ENCODE peak calls at places on chromosomes 7 and 10, in ten cellular contexts. Q is fibroblast of pulmonary artery; C is tibial nerve; W is heart right ventricle; S is body of pancreas; N is CD8-positive, alpha-beta T cell; Y is IMR-90; E is transverse colon; I is kidney; V is AG09309. T is an unnamed sample.

GRCh38 chr7:98930921-98931320 is 52.6 kb downstream of the TRRAP start:
- DNase-seq in Q (peak), I (no peak), W (no peak), N (peak), C (no peak), E (no peak), S (no peak), V (no peak), Y (peak), T (peak)

GRCh38 chr10:32377458-32378370 is 30.8 kb upstream of the EPC1 start:
- DNase-seq in S (peak), W (no peak), Y (peak), I (no peak), Q (peak), N (no peak), V (no peak), E (peak), C (no peak), T (peak)

GRCh38 chr7:79820387-79820786 is 314.2 kb upstream of the GNAI1 start:
- DNase-seq in C (peak), N (no peak), E (peak), W (peak), S (peak), Y (peak), Q (peak), V (no peak), I (peak), T (no peak)

GRCh38 chr7:49403844-49404243 is 369.6 kb upstream of the VWC2 start:
- DNase-seq in Y (no peak), S (no peak), I (no peak), E (no peak), W (no peak), Q (no peak), N (no peak), C (no peak), V (no peak), T (no peak)

GRCh38 chr7:121342631-121343030 is 13.8 kb downstream of the WNT16 start:
- DNase-seq in E (no peak), Q (no peak), I (no peak), S (no peak), C (no peak), W (no peak), Y (no peak), V (no peak), N (no peak), T (no peak)

GRCh38 chr10:12643279-12643678 is 293.9 kb downstream of the CAMK1D start:
- DNase-seq in V (no peak), C (no peak), E (no peak), S (no peak), Y (no peak), Q (no peak), N (no peak), W (no peak), I (no peak), T (no peak)

GRCh38 chr10:68756766-68757165 is 35.7 kb downstream of the CCAR1 start:
- DNase-seq in E (no peak), V (no peak), I (no peak), Q (no peak), N (no peak), W (no peak), S (no peak), Y (no peak), C (no peak), T (no peak)

GRCh38 chr7:37916017-37916672 is 472 bp downstream of the SFRP4 start:
- DNase-seq in Y (no peak), I (peak), N (no peak), C (peak), V (no peak), S (peak), E (peak), Q (no peak), W (no peak), T (no peak)

GRCh38 chr10:117894339-117894738 is 152.4 kb downstream of the RAB11FIP2 start:
- DNase-seq in S (no peak), Q (no peak), N (no peak), V (no peak), Y (no peak), I (no peak), C (no peak), W (no peak), E (no peak), T (no peak)

GRCh38 chr10:1151071-1152033 is 95.2 kb downstream of the WDR37 start:
- DNase-seq in V (no peak), C (no peak), Y (peak), Q (no peak), W (no peak), N (no peak), S (no peak), I (no peak), E (no peak), T (no peak)

GRCh38 chr10:4283841-4284610 is 499.0 kb upstream of the KLF6 start:
- DNase-seq in N (no peak), S (peak), C (peak), E (peak), W (peak), Y (peak), V (peak), Q (peak), I (peak), T (no peak)

GRCh38 chr7:159025161-159025779 is 119.4 kb downstream of the VIPR2 start:
- DNase-seq in Q (no peak), C (no peak), Y (no peak), N (no peak), W (no peak), E (peak), I (no peak), S (no peak), V (no peak), T (no peak)

GRCh38 chr7:149007615-149008014 is 20.7 kb downstream of the PDIA4 start:
- DNase-seq in S (no peak), C (no peak), N (no peak), W (no peak), E (no peak), Y (no peak), I (no peak), V (no peak), Q (no peak), T (no peak)

GRCh38 chr7:117771756-117772155 is 101.5 kb downstream of the CTTNBP2 start:
- DNase-seq in C (no peak), I (no peak), W (no peak), V (no peak), E (no peak), N (no peak), Y (no peak), S (peak), Q (no peak), T (no peak)

GRCh38 chr7:20198295-20198694 is 18.9 kb downstream of the MACC1 start:
- DNase-seq in V (no peak), W (no peak), Y (no peak), C (no peak), I (no peak), N (no peak), Q (no peak), S (no peak), E (no peak), T (no peak)

GRCh38 chr7:78473011-78473410 is 674.4 kb downstream of the PHTF2 start:
- DNase-seq in C (no peak), S (no peak), Q (no peak), V (peak), E (no peak), Y (peak), I (no peak), N (no peak), W (no peak), T (no peak)

GRCh38 chr7:92260248-92260781 is 14.5 kb downstream of the ANKIB1 start:
- DNase-seq in I (no peak), S (no peak), W (no peak), N (no peak), Q (no peak), V (no peak), C (no peak), E (no peak), Y (peak), T (no peak)

GRCh38 chr10:662686-663465 is 26.6 kb downstream of the DIP2C start:
- DNase-seq in N (no peak), Q (no peak), W (no peak), I (no peak), C (no peak), V (no peak), S (no peak), E (peak), Y (no peak), T (no peak)

GRCh38 chr10:110571093-110571743 is 3.7 kb downstream of the SMC3 start:
- DNase-seq in E (no peak), W (no peak), S (no peak), Y (no peak), N (no peak), I (no peak), V (no peak), Q (no peak), C (no peak), T (no peak)

GRCh38 chr10:130507461-130507860 is 371.3 kb downstream of the GLRX3 start:
- DNase-seq in S (no peak), C (no peak), V (no peak), I (no peak), E (no peak), Q (no peak), W (no peak), Y (no peak), N (no peak), T (no peak)

GRCh38 chr10:27192284-27192683 is 37.1 kb downstream of the MASTL start:
- DNase-seq in W (no peak), N (no peak), Y (peak), C (no peak), V (peak), E (no peak), S (no peak), I (no peak), Q (peak), T (peak)

GRCh38 chr7:29972315-29972669 is 17.3 kb downstream of the SCRN1 start:
- DNase-seq in C (no peak), Q (no peak), E (no peak), S (no peak), I (no peak), W (no peak), V (no peak), N (no peak), Y (no peak), T (no peak)
- H3K4me3 ChIP-seq in C (no peak), Q (no peak), E (no peak), S (no peak), I (no peak), W (no peak), V (no peak), N (no peak), Y (no peak), T (no peak)

GRCh38 chr7:100049441-100050291 is at the start of gene ZSCAN21:
- DNase-seq in S (peak), V (peak), N (peak), I (peak), C (peak), E (peak), Q (peak), Y (peak), W (peak), T (peak)
- TF ChIP-seq CTCF in S (peak), V (peak), N (no peak), I (peak), C (no peak), E (no peak), Q (no peak), Y (peak), W (no peak), T (no peak)

GRCh38 chr7:27179030-27179429 is 4.9 kb upstream of the HOXA10 start:
- DNase-seq in Y (no peak), W (no peak), S (no peak), Q (no peak), E (no peak), V (no peak), I (no peak), N (peak), C (peak), T (no peak)
- H3K4me3 ChIP-seq in Y (no peak), W (no peak), S (no peak), Q (no peak), E (peak), V (peak), I (peak), N (no peak), C (peak), T (no peak)

DNA sequence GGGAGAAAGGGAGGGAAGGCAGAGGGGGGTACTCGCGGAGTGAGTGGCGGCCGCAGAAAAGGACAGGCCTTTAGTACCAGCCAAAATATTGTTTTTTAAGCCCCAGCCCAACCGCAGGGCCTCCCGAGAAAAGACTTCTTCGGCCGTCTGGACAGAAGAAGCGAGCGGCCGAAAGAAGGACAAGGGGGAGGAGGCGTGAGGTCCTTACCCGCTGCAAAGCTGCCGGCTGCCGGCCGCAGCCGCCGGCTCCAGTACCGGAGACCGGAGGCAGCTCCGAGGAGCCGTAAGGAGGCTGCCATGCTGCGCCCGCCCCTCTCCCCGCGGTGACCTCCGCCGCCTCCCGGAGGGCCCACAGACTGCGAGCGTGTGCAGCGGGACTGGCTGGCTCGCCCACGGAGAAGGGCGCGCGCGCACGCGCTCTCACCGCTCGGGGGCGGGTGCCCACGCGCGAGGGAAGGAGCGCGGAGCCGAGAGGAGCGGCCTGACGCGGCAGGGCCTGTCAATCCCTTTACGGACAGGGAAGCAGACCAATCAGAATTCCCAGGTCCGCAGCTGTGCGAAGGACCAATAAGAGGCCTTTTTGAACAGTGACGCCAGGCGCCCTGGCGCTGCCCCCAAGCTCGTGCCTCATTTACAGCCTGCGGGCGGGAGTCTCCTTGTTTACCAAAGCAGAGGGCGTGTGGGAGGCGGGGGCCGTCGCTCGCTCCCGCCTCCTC is at the start of gene HIBADH:
- DNase-seq in Q (peak), E (peak), I (peak), W (peak), Y (peak), V (peak), N (peak), S (peak), C (peak), T (peak)
- TF ChIP-seq CTCF in Q (no peak), E (peak), I (peak), W (no peak), Y (peak), V (peak), N (no peak), S (peak), C (peak), T (no peak)

GRCh38 chr7:157348548-157348947 is 11.7 kb downstream of the DNAJB6 start:
- DNase-seq in E (no peak), I (no peak), C (no peak), Q (no peak), W (no peak), S (no peak), Y (no peak), V (no peak), N (no peak), T (no peak)

GRCh38 chr7:157352506-157352905 is 15.7 kb downstream of the DNAJB6 start:
- DNase-seq in N (no peak), W (no peak), E (no peak), S (no peak), Q (no peak), I (no peak), C (no peak), V (no peak), Y (no peak), T (no peak)

GRCh38 chr7:157347217-157347904 is 10.6 kb downstream of the DNAJB6 start:
- DNase-seq in V (peak), Y (peak), S (peak), N (no peak), C (peak), Q (peak), E (peak), W (peak), I (no peak), T (no peak)
- H3K4me3 ChIP-seq in V (no peak), Y (no peak), S (no peak), N (no peak), C (peak), Q (no peak), E (no peak), W (no peak), I (no peak), T (no peak)

GRCh38 chr7:125089171-125089570 is 159.5 kb upstream of the POT1 start:
- DNase-seq in N (no peak), Q (no peak), W (no peak), V (no peak), I (no peak), S (no peak), E (no peak), Y (no peak), C (no peak), T (no peak)
- TF ChIP-seq CTCF in N (no peak), Q (no peak), W (no peak), V (no peak), I (no peak), S (no peak), E (no peak), Y (no peak), C (no peak), T (no peak)